ENCODE peak calls at places on chromosome 12, in eight cellular contexts. S, R, I, F, M, X, N and J are unnamed samples.

GRCh38 chr12:100955139-100955538 is 160.6 kb downstream of the ANO4 start:
- DNase-seq in F (no peak), R (no peak), X (peak), M (no peak), I (no peak), S (no peak), N (no peak), J (no peak)

GRCh38 chr12:43069768-43070221 is 480.2 kb upstream of the PRICKLE1 start:
- DNase-seq in S (no peak), M (no peak), R (peak), X (no peak), N (peak), I (peak), F (no peak), J (peak)

GRCh38 chr12:3725267-3726115 is 27.4 kb downstream of the CRACR2A start:
- DNase-seq in M (no peak), S (no peak), R (no peak), X (no peak), N (no peak), I (no peak), F (no peak), J (no peak)

GRCh38 chr12:122840580-122841513 is 5.6 kb downstream of the HIP1R start:
- DNase-seq in I (no peak), S (no peak), R (no peak), X (no peak), N (no peak), F (no peak), M (no peak), J (no peak)

GRCh38 chr12:93318720-93319522 is 58.8 kb upstream of the NUDT4 start:
- DNase-seq in M (no peak), R (no peak), F (peak), N (no peak), X (no peak), I (no peak), S (no peak), J (no peak)

GRCh38 chr12:15714256-15714655 is 74.9 kb downstream of the EPS8 start:
- DNase-seq in N (no peak), F (no peak), X (no peak), R (no peak), I (no peak), S (no peak), M (no peak), J (no peak)

GRCh38 chr12:52600475-52600874 is 788 bp downstream of the KRT72 start:
- DNase-seq in S (no peak), F (no peak), R (no peak), N (no peak), I (no peak), M (no peak), X (no peak), J (no peak)

GRCh38 chr12:22443379-22444316 is 100.7 kb downstream of the C2CD5 start:
- DNase-seq in X (peak), N (peak), S (peak), R (peak), I (peak), F (peak), M (peak), J (peak)

GRCh38 chr12:52508211-52508610 is 12.0 kb downstream of the KRT5 start:
- DNase-seq in F (no peak), N (no peak), M (no peak), R (no peak), S (no peak), I (no peak), X (no peak), J (no peak)

GRCh38 chr12:121144416-121144914 is 11.8 kb downstream of the P2RX7 start:
- DNase-seq in M (no peak), N (no peak), X (no peak), R (no peak), S (no peak), I (no peak), F (peak), J (no peak)

GRCh38 chr12:131436922-131437705 is 273.8 kb upstream of the SFSWAP start:
- DNase-seq in I (no peak), F (no peak), M (peak), R (no peak), N (no peak), S (no peak), X (no peak), J (no peak)

GRCh38 chr12:31749024-31749704 is 20.3 kb upstream of the AMN1 start:
- DNase-seq in I (peak), M (no peak), R (peak), X (peak), F (peak), S (no peak), N (no peak), J (peak)

GRCh38 chr12:4587108-4587507 is 25.1 kb downstream of the DYRK4 start:
- DNase-seq in M (no peak), I (no peak), X (no peak), S (no peak), R (no peak), N (no peak), F (no peak), J (no peak)

GRCh38 chr12:19869413-19869812 is 430.1 kb downstream of the AEBP2 start:
- DNase-seq in N (no peak), I (no peak), R (no peak), M (no peak), S (no peak), F (no peak), X (no peak), J (no peak)

GRCh38 chr12:38144601-38145436 is 171.8 kb upstream of the ALG10B start:
- DNase-seq in I (no peak), N (no peak), M (no peak), X (no peak), F (no peak), R (no peak), S (no peak), J (no peak)

GRCh38 chr12:89252284-89252683 is 100.0 kb downstream of the DUSP6 start:
- DNase-seq in X (no peak), F (no peak), M (no peak), N (no peak), I (no peak), S (no peak), R (no peak), J (no peak)

GRCh38 chr12:57151741-57152407 is 4.5 kb upstream of the LRP1-AS start:
- DNase-seq in X (no peak), N (no peak), S (no peak), F (no peak), M (no peak), I (no peak), R (peak), J (peak)

GRCh38 chr12:101642115-101643067 is 47.6 kb downstream of the MYBPC1 start:
- DNase-seq in M (no peak), S (no peak), F (no peak), I (peak), N (peak), R (no peak), X (peak), J (no peak)

DNA sequence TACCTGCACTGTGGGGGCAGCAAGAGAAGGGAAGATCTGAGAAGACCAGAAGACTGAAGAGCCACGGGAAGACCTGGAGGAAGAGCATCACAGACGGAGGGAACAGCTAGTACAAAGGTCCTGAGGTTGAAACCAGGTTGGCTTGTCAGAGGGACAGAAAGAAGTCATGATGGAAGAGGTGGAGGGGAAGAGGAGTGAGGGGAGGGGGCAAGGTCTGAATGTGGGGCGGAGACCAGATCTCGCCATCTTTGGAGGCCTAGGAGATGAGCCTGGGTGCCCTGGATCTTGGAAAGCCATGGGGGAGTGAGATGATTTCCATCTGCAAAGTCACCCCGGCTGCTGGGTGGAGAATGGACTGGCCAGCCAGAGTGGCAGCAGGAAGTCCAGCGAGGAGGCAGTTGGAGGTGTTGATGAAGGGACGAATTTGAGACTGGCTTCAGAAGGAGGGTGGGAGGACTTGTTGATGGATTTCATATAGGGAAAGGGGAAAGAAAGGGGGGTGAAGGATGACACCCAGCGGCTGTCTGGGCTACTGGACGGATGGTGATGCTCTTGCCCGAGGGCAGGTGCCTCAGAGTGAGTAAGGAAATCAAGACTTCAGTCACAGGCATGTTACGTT is 14.6 kb upstream of the UBC start:
- DNase-seq in M (no peak), N (no peak), F (no peak), I (no peak), S (peak), R (no peak), X (no peak), J (no peak)
- TF ChIP-seq CTCF in M (peak), N (no peak), F (no peak), I (no peak), S (no peak), R (no peak), X (no peak), J (no peak)

GRCh38 chr12:46354111-46354798 is 18.3 kb downstream of the SLC38A2 start:
- DNase-seq in F (no peak), S (no peak), M (no peak), R (no peak), I (no peak), N (no peak), X (no peak), J (no peak)
- TF ChIP-seq CTCF in F (no peak), S (no peak), M (peak), R (peak), I (no peak), N (no peak), X (no peak), J (no peak)

GRCh38 chr12:53986686-53987180 is 1.8 kb downstream of the HOXC10 start:
- DNase-seq in R (no peak), M (no peak), N (no peak), S (no peak), X (no peak), F (no peak), I (no peak), J (no peak)

GRCh38 chr12:53985900-53986685 is 1.1 kb downstream of the HOXC10 start:
- DNase-seq in S (no peak), R (no peak), F (peak), N (no peak), M (no peak), I (no peak), X (no peak), J (no peak)

GRCh38 chr12:53985358-53985899 is 483 bp downstream of the HOXC10 start:
- DNase-seq in F (peak), I (no peak), M (peak), R (no peak), S (no peak), X (no peak), N (no peak), J (peak)

GRCh38 chr12:53983580-53984572 is 1.1 kb upstream of the HOXC10 start:
- DNase-seq in R (no peak), F (peak), S (no peak), I (no peak), X (no peak), M (no peak), N (no peak), J (no peak)

DNA sequence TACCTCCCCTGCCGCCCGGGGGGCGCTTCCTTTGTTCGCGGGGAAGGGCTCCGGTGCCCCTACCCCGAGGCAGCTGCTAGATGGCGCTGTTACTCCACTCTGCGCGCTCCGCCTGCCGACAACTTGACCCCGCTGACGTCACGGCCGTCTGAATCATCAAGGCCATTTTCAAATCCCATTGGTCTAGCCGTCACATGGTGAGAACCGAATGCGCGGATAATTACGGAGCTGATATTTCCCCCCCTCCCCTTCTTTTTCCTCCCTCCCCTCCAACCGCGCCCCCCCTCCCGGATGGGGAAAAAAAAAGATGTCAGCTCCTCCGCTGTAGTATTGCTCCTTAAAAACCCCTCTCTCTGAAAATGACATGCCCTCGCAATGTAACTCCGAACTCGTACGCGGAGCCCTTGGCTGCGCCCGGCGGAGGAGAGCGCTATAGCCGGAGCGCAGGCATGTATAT is at the start of gene HOXC10:
- DNase-seq in R (peak), F (peak), I (peak), X (peak), N (peak), S (no peak), M (peak), J (peak)
- TF ChIP-seq CTCF in R (peak), F (peak), I (peak), X (peak), N (peak), S (no peak), M (peak), J (peak)

GRCh38 chr12:77065361-77066204 is at the start of gene E2F7:
- DNase-seq in I (peak), M (peak), X (peak), N (peak), R (peak), S (peak), F (peak), J (peak)
- TF ChIP-seq CTCF in I (no peak), M (no peak), X (no peak), N (no peak), R (no peak), S (no peak), F (no peak), J (no peak)

DNA sequence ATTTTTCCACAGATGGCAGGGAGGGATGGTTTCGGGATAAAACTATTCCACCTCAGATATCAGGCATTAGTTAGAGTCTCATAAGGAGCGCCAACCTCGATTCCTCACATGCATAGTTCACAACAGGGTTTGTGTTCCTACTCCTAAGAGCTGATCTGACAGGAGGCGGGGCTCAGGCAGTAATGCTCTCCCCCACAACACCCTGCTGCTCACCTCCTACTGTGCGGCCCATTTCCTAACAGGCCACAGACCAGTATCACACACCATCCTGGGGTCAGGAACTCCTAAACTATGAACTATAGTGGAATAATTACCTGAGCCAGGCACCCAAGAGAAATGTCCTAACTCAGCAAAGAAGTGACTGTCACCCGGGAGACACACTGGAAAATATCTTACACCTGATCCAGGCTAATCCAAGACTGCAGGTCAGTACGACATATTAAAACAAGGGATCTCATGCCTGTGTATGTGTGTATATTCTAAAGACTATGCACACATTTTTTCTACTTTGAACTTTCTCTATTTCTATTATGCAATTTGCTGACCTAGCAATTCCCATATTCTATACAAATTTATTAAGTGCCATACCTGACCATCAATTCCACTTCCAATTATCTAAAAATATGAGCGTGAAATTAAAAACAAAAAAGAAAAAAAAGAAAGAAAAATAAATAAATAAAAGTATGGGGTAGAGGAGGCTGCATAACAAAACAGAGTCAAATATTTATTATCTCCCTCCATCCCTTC is 4.7 kb downstream of the NAA25 start:
- DNase-seq in N (no peak), I (no peak), F (peak), X (no peak), M (peak), S (no peak), R (no peak), J (no peak)
- TF ChIP-seq CTCF in N (no peak), I (no peak), F (no peak), X (no peak), M (no peak), S (no peak), R (no peak), J (no peak)

GRCh38 chr12:126616441-126616840 is 1551.2 kb downstream of the AACS start:
- DNase-seq in I (no peak), F (no peak), M (no peak), R (no peak), X (no peak), S (no peak), N (no peak), J (no peak)

GRCh38 chr12:126617312-126617711 is 1552.1 kb downstream of the AACS start:
- DNase-seq in R (no peak), N (no peak), F (peak), S (no peak), X (no peak), I (no peak), M (peak), J (no peak)
- TF ChIP-seq CTCF in R (no peak), N (no peak), F (peak), S (no peak), X (peak), I (no peak), M (peak), J (no peak)

DNA sequence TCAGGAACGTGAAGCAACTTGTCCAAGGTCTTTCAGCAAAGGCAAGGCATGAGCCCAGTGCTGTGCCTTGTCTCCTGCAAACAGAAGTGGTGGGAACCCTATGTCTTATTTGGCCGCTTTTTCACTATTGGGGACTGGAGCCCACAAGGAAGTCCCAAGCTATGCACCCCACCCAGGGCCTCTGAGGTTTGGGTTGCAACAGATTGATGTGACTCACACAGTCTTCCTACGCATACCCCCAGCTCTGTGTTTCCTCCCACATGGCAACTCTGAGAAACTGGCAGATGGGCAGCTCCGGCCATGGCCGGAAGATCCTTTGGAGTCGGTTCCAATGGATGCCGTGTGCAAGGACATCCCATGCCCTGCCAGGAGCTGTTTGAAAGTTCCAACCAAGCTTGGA is 28.3 kb upstream of the CMKLR1 start:
- DNase-seq in I (peak), M (no peak), R (no peak), N (no peak), X (no peak), F (peak), S (peak), J (no peak)
- TF ChIP-seq CTCF in I (no peak), M (no peak), R (no peak), N (no peak), X (no peak), F (no peak), S (no peak), J (no peak)

DNA sequence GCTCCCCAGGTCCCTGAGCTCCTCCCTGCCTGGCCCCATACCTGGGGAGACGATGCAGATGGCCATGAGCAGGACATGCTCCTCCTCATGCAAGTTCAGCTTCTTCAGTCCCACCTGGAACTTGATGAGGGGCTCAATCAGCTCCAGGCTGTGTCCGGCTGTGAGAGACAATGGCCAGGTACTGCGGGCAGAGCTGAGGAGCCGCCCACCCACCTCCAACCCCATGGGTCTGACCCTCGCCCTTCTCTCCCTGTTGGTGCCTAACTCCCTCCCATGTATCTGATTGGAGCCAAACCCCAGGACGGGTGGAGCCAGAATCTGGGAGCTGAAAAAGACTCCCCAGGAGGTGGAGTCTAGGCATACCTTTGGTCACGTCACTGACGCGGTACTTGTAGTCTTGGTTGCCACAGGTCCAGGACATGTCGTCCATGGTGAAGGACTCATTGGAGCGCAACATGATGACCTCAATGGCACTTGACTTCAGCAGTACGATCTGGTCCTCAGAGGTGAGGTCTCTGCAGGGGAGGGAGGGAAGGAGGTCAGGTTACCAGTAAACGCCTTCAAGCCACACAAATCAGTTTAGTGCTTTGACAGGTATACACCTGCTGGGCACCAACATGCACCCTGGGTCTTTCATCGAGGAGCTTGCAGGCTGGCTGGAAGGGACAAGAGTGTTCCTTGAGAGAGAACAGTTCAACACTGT is 26.7 kb upstream of the HDAC7 start:
- DNase-seq in F (no peak), N (no peak), I (no peak), S (no peak), R (no peak), M (no peak), X (no peak), J (no peak)
- TF ChIP-seq CTCF in F (no peak), N (no peak), I (no peak), S (no peak), R (no peak), M (no peak), X (no peak), J (no peak)

DNA sequence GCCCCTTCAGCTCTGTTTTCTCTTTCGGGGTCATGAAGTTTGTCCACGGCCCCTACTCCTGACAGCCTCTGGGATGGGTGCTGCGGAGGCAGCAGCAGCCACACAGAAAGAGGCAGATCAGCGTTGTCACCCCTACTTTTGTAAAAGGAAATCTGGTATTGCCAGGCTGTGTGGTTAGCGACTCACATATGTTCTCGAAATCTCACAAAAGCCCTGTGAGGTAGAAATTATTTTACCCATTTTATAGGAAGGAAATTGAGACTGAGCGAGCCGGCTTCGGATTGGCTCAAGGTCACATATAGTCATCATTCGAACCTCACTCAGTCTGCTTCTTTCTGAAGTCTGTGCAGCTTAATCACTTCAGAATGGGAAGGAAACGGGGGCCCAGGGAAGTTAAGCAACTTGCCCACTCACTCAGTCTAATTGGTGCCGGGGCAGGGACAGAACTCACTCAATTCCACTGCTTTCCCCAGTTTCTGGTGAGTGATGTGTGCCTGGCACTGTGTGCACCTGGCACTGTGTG is 1.1 kb upstream of the CKAP4 start:
- DNase-seq in N (no peak), S (no peak), R (no peak), M (no peak), X (no peak), I (no peak), F (peak), J (no peak)
- TF ChIP-seq CTCF in N (no peak), S (no peak), R (no peak), M (no peak), X (no peak), I (no peak), F (no peak), J (no peak)